ENCODE peak calls at places on chromosome 13, in nine cellular contexts. R is tibial nerve, P is stomach, A is uterus, C is IMR-90, D is spleen, U is breast epithelium, F is K562, O is vagina. E is an unnamed sample.

GRCh38 chr13:19589312-19589711 is 28.0 kb upstream of the TPTE2 start:
- DNase-seq in R (no peak), P (no peak), A (no peak), C (no peak), D (no peak), U (no peak), F (no peak), O (no peak), E (no peak)

GRCh38 chr13:35470671-35471465 is 5.6 kb downstream of the MAB21L1 start:
- DNase-seq in R (peak), P (no peak), A (no peak), C (peak), D (peak), U (no peak), F (no peak), O (no peak), E (no peak)

GRCh38 chr13:30020726-30021312 is 170.4 kb upstream of the UBL3 start:
- DNase-seq in R (no peak), P (no peak), A (peak), C (peak), D (no peak), U (no peak), F (no peak), O (no peak), E (no peak)

GRCh38 chr13:74206061-74206561 is 71.9 kb upstream of the KLF12 start:
- DNase-seq in R (no peak), P (no peak), A (no peak), C (peak), D (no peak), U (no peak), F (no peak), O (no peak), E (no peak)

GRCh38 chr13:76934671-76935070 is 13.6 kb upstream of the ACOD1 start:
- DNase-seq in R (no peak), P (no peak), A (no peak), C (no peak), D (no peak), U (no peak), F (no peak), O (no peak), E (no peak)

GRCh38 chr13:102993348-102993747 is 72.9 kb downstream of the SLC10A2 start:
- DNase-seq in R (no peak), P (no peak), A (no peak), C (no peak), D (no peak), U (no peak), F (no peak), O (no peak), E (no peak)

GRCh38 chr13:51811920-51812328 is 8.0 kb upstream of the DHRS12 start:
- DNase-seq in R (no peak), P (no peak), A (no peak), C (no peak), D (no peak), U (no peak), F (peak), O (no peak), E (no peak)

GRCh38 chr13:100068532-100068931 is 20.4 kb upstream of the PCCA start:
- DNase-seq in R (no peak), P (no peak), A (no peak), C (no peak), D (no peak), U (no peak), F (no peak), O (no peak), E (no peak)

GRCh38 chr13:32676242-32676641 is 90.0 kb downstream of the PDS5B start:
- DNase-seq in R (no peak), P (no peak), A (no peak), C (peak), D (no peak), U (no peak), F (no peak), O (no peak), E (no peak)

GRCh38 chr13:50276550-50276949 is 261.3 kb downstream of the KCNRG start:
- DNase-seq in R (no peak), P (no peak), A (no peak), C (no peak), D (no peak), U (no peak), F (no peak), O (no peak), E (no peak)

GRCh38 chr13:32234914-32235313 is 80.2 kb downstream of the ZAR1L start:
- DNase-seq in R (no peak), P (no peak), A (no peak), C (no peak), D (no peak), U (no peak), F (no peak), O (no peak), E (no peak)

GRCh38 chr13:102693781-102694180 is 1.1 kb downstream of the METTL21C start:
- DNase-seq in R (no peak), P (no peak), A (no peak), C (peak), D (no peak), U (no peak), F (no peak), O (no peak), E (no peak)

GRCh38 chr13:83827338-83827737 is 54.9 kb downstream of the SLITRK1 start:
- DNase-seq in R (no peak), P (no peak), A (no peak), C (no peak), D (no peak), U (no peak), F (no peak), O (no peak), E (no peak)

GRCh38 chr13:86020350-86021002 is 221.3 kb upstream of the SLITRK6 start:
- DNase-seq in R (no peak), P (no peak), A (no peak), C (peak), D (no peak), U (no peak), F (no peak), O (no peak), E (no peak)

GRCh38 chr13:27359203-27359821 is 65.1 kb upstream of the GTF3A start:
- DNase-seq in R (no peak), P (peak), A (peak), C (peak), D (peak), U (peak), F (peak), O (no peak), E (peak)

GRCh38 chr13:102028846-102029245 is 373.0 kb downstream of the FGF14 start:
- DNase-seq in R (no peak), P (no peak), A (no peak), C (no peak), D (no peak), U (no peak), F (no peak), O (no peak), E (no peak)

DNA sequence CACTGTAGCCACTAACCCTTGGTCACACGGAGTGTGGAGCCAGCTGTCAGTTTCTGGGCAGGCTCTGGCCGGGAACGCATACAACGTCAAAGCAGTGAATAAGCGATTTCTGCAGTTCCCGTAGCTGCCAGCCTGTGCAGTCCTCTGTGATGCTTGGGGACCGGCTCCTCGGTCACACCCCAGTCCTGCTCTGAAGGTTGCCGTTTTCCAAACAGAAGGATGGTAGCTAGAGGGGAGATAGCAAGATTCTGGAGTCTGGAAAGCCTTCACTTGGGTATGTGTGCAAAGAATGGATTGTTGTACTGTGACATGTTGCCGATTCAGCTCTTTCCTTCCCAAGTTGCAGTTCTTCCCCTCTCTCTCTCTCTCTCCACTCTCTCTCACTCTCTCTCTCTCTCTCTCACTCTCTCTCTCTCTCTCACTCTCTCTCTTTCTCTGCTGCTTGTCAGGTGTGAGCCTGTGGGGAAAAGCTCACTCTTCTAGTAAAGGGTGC is 38.7 kb upstream of the C1QTNF9 start:
- DNase-seq in R (peak), P (peak), A (peak), C (peak), D (peak), U (no peak), F (no peak), O (no peak), E (peak)
- TF ChIP-seq POLR2A in R (peak), P (no peak), A (no peak), C (no peak), D (peak), U (no peak), F (no peak), O (no peak), E (no peak)

GRCh38 chr13:113901642-113902041 is 37.8 kb upstream of the GAS6 start:
- DNase-seq in R (no peak), P (peak), A (no peak), C (no peak), D (no peak), U (no peak), F (no peak), O (peak), E (no peak)
- TF ChIP-seq CTCF in R (no peak), P (no peak), A (no peak), C (no peak), D (no peak), U (no peak), F (no peak), O (no peak), E (no peak)

GRCh38 chr13:59450218-59450617 is 713.5 kb downstream of the DIAPH3 start:
- DNase-seq in R (no peak), P (no peak), A (no peak), C (no peak), D (no peak), U (no peak), F (no peak), O (no peak), E (no peak)
- H3K4me3 ChIP-seq in R (no peak), P (no peak), A (no peak), C (no peak), D (no peak), U (no peak), F (no peak), O (no peak), E (no peak)

DNA sequence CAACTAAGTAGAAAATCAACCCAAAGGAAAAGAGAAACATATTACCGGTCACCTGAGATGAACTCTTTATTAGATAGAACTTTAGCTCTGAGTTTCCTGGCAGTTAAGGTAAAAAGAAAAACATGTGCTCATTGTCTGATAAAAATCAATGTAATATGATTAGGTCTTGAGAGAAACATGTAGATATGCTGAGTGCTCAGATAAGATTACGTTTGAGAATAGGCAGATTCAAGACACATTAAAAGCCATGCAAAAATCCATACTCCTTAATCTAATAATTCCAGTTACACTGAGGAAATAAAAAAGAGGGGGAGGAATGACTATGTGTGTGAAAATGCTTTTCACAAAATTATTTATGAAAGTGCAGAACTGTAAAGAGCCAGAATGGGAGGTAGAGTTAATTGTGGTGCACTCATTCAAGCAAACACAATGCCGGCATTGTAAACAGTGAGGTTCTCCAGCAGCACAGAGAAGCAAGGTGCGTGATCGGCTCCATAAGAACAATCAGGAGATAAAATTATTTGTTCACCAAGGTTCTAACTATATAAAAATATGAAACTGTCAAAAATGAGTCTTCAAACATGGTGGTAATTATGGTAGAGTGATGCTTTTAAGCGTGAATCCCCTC is 88.8 kb downstream of the MBNL2 start:
- DNase-seq in R (no peak), P (no peak), A (no peak), C (no peak), D (no peak), U (no peak), F (no peak), O (no peak), E (no peak)
- TF ChIP-seq POLR2A in R (no peak), P (no peak), A (no peak), C (no peak), D (no peak), U (no peak), F (no peak), O (no peak), E (no peak)

GRCh38 chr13:43196750-43197149 is 173.4 kb downstream of the DNAJC15 start:
- DNase-seq in R (no peak), P (no peak), A (no peak), C (no peak), D (no peak), U (no peak), F (no peak), O (no peak), E (no peak)

GRCh38 chr13:43196171-43196611 is 172.8 kb downstream of the DNAJC15 start:
- DNase-seq in R (no peak), P (no peak), A (peak), C (peak), D (no peak), U (no peak), F (no peak), O (no peak), E (no peak)

GRCh38 chr13:43195112-43195511 is 171.7 kb downstream of the DNAJC15 start:
- DNase-seq in R (no peak), P (no peak), A (no peak), C (no peak), D (no peak), U (no peak), F (no peak), O (no peak), E (no peak)

GRCh38 chr13:43193789-43194188 is 170.4 kb downstream of the DNAJC15 start:
- DNase-seq in R (no peak), P (no peak), A (no peak), C (no peak), D (no peak), U (no peak), F (no peak), O (no peak), E (no peak)

GRCh38 chr13:43195551-43195950 is 172.2 kb downstream of the DNAJC15 start:
- DNase-seq in R (no peak), P (no peak), A (no peak), C (no peak), D (no peak), U (no peak), F (no peak), O (no peak), E (no peak)
- TF ChIP-seq CTCF in R (no peak), P (no peak), A (no peak), C (peak), D (no peak), U (no peak), F (no peak), O (no peak), E (no peak)

GRCh38 chr13:46555722-46556121 is 2.8 kb downstream of the LRCH1 start:
- DNase-seq in R (no peak), P (no peak), A (no peak), C (no peak), D (no peak), U (no peak), F (no peak), O (no peak), E (no peak)
- H3K4me3 ChIP-seq in R (no peak), P (peak), A (peak), C (no peak), D (no peak), U (peak), F (no peak), O (no peak), E (no peak)

GRCh38 chr13:106917673-106918652 is 350.0 kb upstream of the ARGLU1 start:
- DNase-seq in R (peak), P (peak), A (peak), C (peak), D (peak), U (peak), F (peak), O (no peak), E (peak)
- TF ChIP-seq POLR2A in R (peak), P (no peak), A (no peak), C (no peak), D (peak), U (no peak), F (no peak), O (no peak), E (no peak)